ENCODE peak calls at places on chromosomes 11 and 22, in ten cellular contexts. X, N, D, S, F, R, H, B, O and V are unnamed samples.

GRCh38 chr22:30880181-30880601 is 88.4 kb downstream of the MORC2 start:
- DNase-seq in F (no peak), X (no peak), H (no peak), D (no peak), S (no peak), O (no peak), B (no peak), N (no peak), R (no peak), V (no peak)

GRCh38 chr22:26894766-26895485 is 237.5 kb downstream of the MIAT start:
- DNase-seq in B (no peak), R (no peak), D (peak; percentile 89), X (peak; percentile 53), S (no peak), N (peak; percentile 89), H (no peak), F (no peak), O (peak; percentile 87), V (no peak)

GRCh38 chr22:42766860-42767259 is 46.2 kb upstream of the A4GALT start:
- DNase-seq in S (no peak), F (no peak), X (no peak), O (no peak), D (no peak), B (no peak), H (no peak), R (no peak), N (no peak), V (no peak)

GRCh38 chr22:41845380-41846267 is 12.7 kb downstream of the SREBF2 start:
- DNase-seq in H (no peak), O (no peak), N (no peak), X (no peak), R (no peak), D (no peak), F (no peak), S (no peak), B (no peak), V (no peak)

GRCh38 chr11:33734441-33735165 is 1.6 kb downstream of the CD59 start:
- DNase-seq in D (peak; percentile 42), O (peak; percentile 63), S (peak; percentile 42), R (no peak), F (no peak), H (peak; percentile 47), B (no peak), N (peak; percentile 20), X (no peak), V (no peak)

GRCh38 chr11:102991776-102992175 is 36.2 kb upstream of the MMP13 start:
- DNase-seq in R (no peak), F (no peak), N (no peak), D (no peak), B (no peak), O (no peak), X (no peak), S (no peak), H (no peak), V (no peak)

GRCh38 chr22:50308597-50308935 is 1.1 kb upstream of the PLXNB2 start:
- DNase-seq in D (no peak), X (peak; percentile 64), R (no peak), H (peak; percentile 37), O (peak; percentile 83), N (peak; percentile 69), B (no peak), S (peak; percentile 79), F (peak; percentile 96), V (peak; percentile 81)

GRCh38 chr11:127080735-127081134 is 80.2 kb upstream of the KIRREL3 start:
- DNase-seq in N (no peak), X (no peak), B (no peak), D (no peak), O (no peak), R (no peak), H (no peak), S (no peak), F (no peak), V (no peak)

GRCh38 chr22:42676059-42676607 is 26.9 kb upstream of the CYB5R3 start:
- DNase-seq in H (no peak), B (no peak), N (no peak), O (peak; percentile 76), D (no peak), S (no peak), X (no peak), F (no peak), R (no peak), V (no peak)

GRCh38 chr22:42294034-42294985 is 23.9 kb upstream of the TCF20 start:
- DNase-seq in B (no peak), R (no peak), O (peak; percentile 55), S (no peak), N (peak; percentile 33), F (no peak), X (peak; percentile 44), D (peak; percentile 68), H (peak; percentile 73), V (no peak)

GRCh38 chr22:30829901-30830550 is 135.4 kb downstream of the OSBP2 start:
- DNase-seq in O (peak; percentile 99), N (peak; percentile 97), B (no peak), X (no peak), S (no peak), F (peak; percentile 72), H (no peak), D (peak; percentile 99), R (no peak), V (no peak)